ENCODE peak calls at places on chromosomes 16 and 17, in four cellular contexts. V is sigmoid colon, Y is suprapubic skin, Z is OCI-LY7. U is an unnamed sample. For H3K4me1, the result is how much of the 10 kb centered on the place peaks cover.

GRCh38 chr17:65987988-65988387 is 203.9 kb downstream of the CEP112 start:
- DNase-seq in V (no peak), Z (peak), Y (no peak), U (no peak)

GRCh38 chr16:30054451-30054850 is 11.1 kb upstream of the ALDOA start:
- DNase-seq in Y (no peak), Z (no peak), V (no peak), U (no peak)

GRCh38 chr16:566475-567361 is at the start of gene NHLRC4:
- DNase-seq in Y (no peak), V (peak), Z (peak), U (no peak)

GRCh38 chr16:74083582-74083981 is 213.0 kb upstream of the PSMD7 start:
- DNase-seq in V (no peak), Y (no peak), Z (no peak), U (no peak)

GRCh38 chr17:30378191-30378796 is 433 bp upstream of the CPD start:
- DNase-seq in Z (peak), Y (no peak), V (peak), U (no peak)

GRCh38 chr17:27986805-27987684 is 55.4 kb upstream of the NLK start:
- DNase-seq in V (no peak), Z (no peak), Y (no peak), U (no peak)

GRCh38 chr17:3698139-3698538 is 2.2 kb upstream of the P2RX5 start:
- DNase-seq in Z (no peak), V (no peak), Y (no peak), U (no peak)

GRCh38 chr17:9271989-9272388 is 250.7 kb downstream of the NTN1 start:
- DNase-seq in Y (no peak), Z (no peak), V (no peak), U (no peak)

GRCh38 chr17:39095309-39095686 is 56.1 kb downstream of the PLXDC1 start:
- DNase-seq in Z (no peak), V (no peak), Y (no peak), U (no peak)

GRCh38 chr16:70399951-70400350 is 38.9 kb downstream of the ST3GAL2 start:
- DNase-seq in V (no peak), Z (no peak), Y (no peak), U (no peak)

GRCh38 chr16:78744796-78745464 is 645.5 kb downstream of the WWOX start:
- DNase-seq in Y (no peak), V (no peak), Z (no peak), U (no peak)

GRCh38 chr16:46747777-46748651 is at the start of gene MYLK3:
- DNase-seq in V (peak), Z (no peak), Y (no peak), U (no peak)

GRCh38 chr16:2148714-2149629 is 547 bp downstream of the RAB26 start:
- DNase-seq in Y (peak), V (no peak), Z (peak), U (no peak)

GRCh38 chr16:4257646-4258556 is 14.9 kb downstream of the TFAP4 start:
- DNase-seq in Z (no peak), Y (no peak), V (no peak), U (no peak)

GRCh38 chr16:22948058-22948602 is 134.2 kb downstream of the HS3ST2 start:
- DNase-seq in Z (no peak), V (no peak), Y (no peak), U (no peak)

GRCh38 chr16:24191876-24192402 is 64.2 kb upstream of the CACNG3 start:
- DNase-seq in Z (no peak), V (no peak), Y (no peak), U (no peak)

GRCh38 chr17:4908301-4908700 is 5.4 kb upstream of the CHRNE start:
- DNase-seq in V (no peak), Y (no peak), Z (no peak), U (no peak)

GRCh38 chr17:62792122-62792800 is 15.9 kb downstream of the MARCHF10 start:
- DNase-seq in Y (no peak), Z (no peak), V (no peak), U (peak)

GRCh38 chr17:27920569-27920968 is 27.4 kb upstream of the LYRM9 start:
- DNase-seq in Y (no peak), V (no peak), Z (no peak), U (no peak)

GRCh38 chr16:54397190-54397835 is 110.7 kb upstream of the IRX3 start:
- DNase-seq in Y (no peak), Z (no peak), V (no peak), U (no peak)

GRCh38 chr17:27824176-27824575 is 23.8 kb upstream of the NOS2 start:
- DNase-seq in V (no peak), Z (no peak), Y (no peak), U (no peak)

GRCh38 chr17:44002141-44002848 is 2.1 kb upstream of the NAGS start:
- DNase-seq in V (no peak), Z (no peak), Y (no peak), U (no peak)

GRCh38 chr17:35052780-35053179 is 10.7 kb downstream of the RFFL start:
- DNase-seq in Z (no peak), Y (no peak), V (no peak), U (no peak)

GRCh38 chr17:37417852-37418251 is 11.2 kb downstream of the TADA2A start:
- DNase-seq in Z (no peak), V (no peak), Y (no peak), U (no peak)

GRCh38 chr17:37410357-37410756 is 3.7 kb downstream of the TADA2A start:
- DNase-seq in V (no peak), Y (no peak), Z (no peak), U (no peak)

GRCh38 chr17:37413875-37414519 is 7.3 kb downstream of the TADA2A start:
- DNase-seq in Y (no peak), V (no peak), Z (no peak), U (no peak)
- TF ChIP-seq CTCF in Y (no peak), V (no peak), Z (peak), U (no peak)

DNA sequence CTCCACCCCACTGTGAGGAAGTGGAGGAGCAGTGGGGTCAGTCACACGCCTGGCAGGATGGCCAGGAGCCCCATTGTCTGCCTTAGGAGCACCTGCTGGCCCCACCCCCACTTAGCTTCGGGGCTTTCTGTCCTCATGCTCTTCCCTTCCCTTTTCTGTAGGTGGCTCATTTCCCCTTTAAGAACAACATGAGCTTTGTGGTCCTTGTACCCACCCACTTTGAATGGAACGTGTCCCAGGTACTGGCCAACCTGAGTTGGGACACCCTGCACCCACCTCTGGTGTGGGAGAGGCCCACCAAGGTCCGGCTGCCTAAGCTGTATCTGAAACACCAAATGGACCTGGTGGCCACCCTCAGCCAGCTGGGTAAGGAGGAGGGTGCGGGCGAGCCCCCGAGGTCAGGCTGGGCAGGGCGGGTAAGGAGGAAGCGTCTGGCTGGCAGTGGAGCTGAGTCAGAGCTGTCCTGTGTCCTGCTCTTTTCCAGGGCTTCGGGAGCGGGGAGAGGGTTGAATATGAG is 9.4 kb upstream of the SERPINF1 start:
- DNase-seq in Y (no peak), Z (peak), V (no peak), U (no peak)
- H3K4me3 ChIP-seq in Y (no peak), Z (no peak), V (no peak), U (peak)

GRCh38 chr17:2191227-2191626 is 112.4 kb downstream of the SMG6 start:
- DNase-seq in V (no peak), Y (no peak), Z (no peak), U (no peak)

GRCh38 chr17:2187758-2188157 is 115.8 kb downstream of the SMG6 start:
- DNase-seq in Z (no peak), V (no peak), Y (no peak), U (no peak)

GRCh38 chr17:2190014-2190413 is 113.6 kb downstream of the SMG6 start:
- DNase-seq in Y (no peak), V (no peak), Z (no peak), U (no peak)

GRCh38 chr17:2186937-2187336 is 116.6 kb downstream of the SMG6 start:
- DNase-seq in Y (no peak), Z (no peak), V (no peak), U (no peak)

DNA sequence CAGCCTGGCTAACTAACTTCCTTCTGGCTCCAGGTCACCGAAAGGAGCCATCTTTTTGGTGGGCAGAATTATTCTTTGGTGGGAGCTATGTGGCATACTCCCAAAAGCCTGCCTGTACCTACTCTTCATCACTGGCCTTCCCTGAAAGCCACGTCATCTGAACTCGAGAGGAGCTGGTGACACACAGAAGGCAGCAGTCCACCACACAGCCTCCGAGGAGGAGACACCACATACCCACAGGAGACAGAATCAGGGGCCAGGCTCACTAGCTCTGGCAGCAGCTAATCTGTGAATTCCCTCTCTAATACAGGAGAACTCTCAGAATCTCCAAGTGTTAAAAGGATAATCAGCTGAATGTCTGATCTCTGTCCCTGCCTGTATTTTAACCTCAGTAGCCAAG is 114.4 kb downstream of the SMG6 start:
- DNase-seq in Y (no peak), V (no peak), Z (no peak), U (no peak)
- H3K4me1 ChIP-seq in Y (under half), V (under half), Z (under half), U (under half)

GRCh38 chr17:8256691-8257090 is 7.6 kb downstream of the PFAS start:
- DNase-seq in Y (no peak), V (no peak), Z (no peak), U (no peak)

GRCh38 chr17:8256291-8256690 is 7.2 kb downstream of the PFAS start:
- DNase-seq in Y (no peak), Z (no peak), V (no peak), U (no peak)

GRCh38 chr17:8254881-8255280 is 5.8 kb downstream of the PFAS start:
- DNase-seq in Z (no peak), V (no peak), Y (no peak), U (no peak)

GRCh38 chr17:8255499-8255898 is 6.4 kb downstream of the PFAS start:
- DNase-seq in Z (no peak), Y (no peak), V (no peak), U (no peak)

GRCh38 chr17:8253801-8254200 is 4.7 kb downstream of the PFAS start:
- DNase-seq in V (no peak), Z (peak), Y (no peak), U (no peak)
- TF ChIP-seq CTCF in V (no peak), Z (peak), Y (no peak), U (no peak)

GRCh38 chr16:71899171-71899570 is 3.8 kb downstream of the IST1 start:
- DNase-seq in Z (no peak), V (no peak), Y (no peak), U (no peak)

GRCh38 chr16:71894229-71894920 is 956 bp upstream of the IST1 start:
- DNase-seq in Y (no peak), V (peak), Z (peak), U (peak)

GRCh38 chr16:71895679-71896385 is 501 bp downstream of the IST1 start:
- DNase-seq in V (peak), Y (no peak), Z (peak), U (no peak)

GRCh38 chr16:71894921-71895678 is at the start of gene IST1:
- DNase-seq in V (peak), Y (peak), Z (peak), U (peak)

DNA sequence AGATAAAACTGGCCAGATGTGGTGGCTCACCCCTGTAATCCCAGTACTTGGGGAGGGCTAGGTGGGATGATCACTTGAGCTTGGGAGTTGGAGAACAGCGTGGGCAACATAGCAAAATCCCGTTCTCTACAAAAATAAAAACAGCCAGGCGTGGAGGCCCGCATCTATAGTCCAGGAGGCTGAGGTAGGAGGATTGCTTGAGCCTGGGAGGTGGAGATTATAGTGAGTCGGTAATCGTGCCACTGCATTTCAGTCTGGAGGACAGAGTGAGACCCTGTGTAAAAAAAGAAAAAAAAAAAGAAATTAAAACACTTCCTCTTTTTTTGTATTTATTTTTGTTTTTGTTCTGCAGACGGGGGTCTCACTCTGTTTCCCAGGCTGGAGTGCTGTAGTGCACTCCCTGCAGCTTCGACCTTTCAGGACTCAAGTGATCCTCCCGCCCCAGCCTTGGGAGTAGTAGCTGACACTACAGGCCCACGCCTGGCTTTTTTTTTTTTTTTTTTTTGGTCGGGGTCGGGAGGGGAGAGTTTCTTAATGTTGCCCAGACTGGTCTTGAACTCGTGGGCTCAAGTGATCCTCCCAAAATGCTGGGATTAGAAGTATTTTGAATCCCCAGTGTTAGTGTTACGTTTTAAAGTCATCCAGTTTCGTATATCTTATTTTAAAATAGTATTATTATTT is 1.5 kb downstream of the IST1 start:
- DNase-seq in Y (no peak), Z (no peak), V (no peak), U (no peak)
- H3K4me3 ChIP-seq in Y (peak), Z (peak), V (peak), U (peak)

DNA sequence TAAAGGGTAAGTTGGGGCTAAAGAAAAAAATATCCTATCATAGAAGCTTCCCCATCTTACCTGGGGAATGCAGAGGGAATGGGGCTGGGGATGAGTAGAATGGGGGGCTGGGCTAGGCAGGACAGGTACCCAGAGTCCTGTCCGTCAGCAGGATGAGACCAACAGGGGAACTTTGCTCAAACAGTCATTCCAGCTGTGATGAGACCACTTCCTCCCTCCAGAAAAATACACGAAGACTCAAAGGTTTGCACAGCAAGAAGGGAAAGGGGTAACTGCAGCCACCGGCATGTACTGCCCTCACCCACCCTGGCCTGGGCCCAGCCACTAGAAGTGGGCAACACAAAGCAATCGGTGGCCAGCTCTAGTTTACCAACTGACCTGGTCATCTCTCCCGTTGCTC is 20.7 kb upstream of the SLC35B1 start:
- DNase-seq in Z (no peak), Y (no peak), V (no peak), U (no peak)
- H3K4me1 ChIP-seq in Z (under half), Y (under half), V (half or more), U (under half)

DNA sequence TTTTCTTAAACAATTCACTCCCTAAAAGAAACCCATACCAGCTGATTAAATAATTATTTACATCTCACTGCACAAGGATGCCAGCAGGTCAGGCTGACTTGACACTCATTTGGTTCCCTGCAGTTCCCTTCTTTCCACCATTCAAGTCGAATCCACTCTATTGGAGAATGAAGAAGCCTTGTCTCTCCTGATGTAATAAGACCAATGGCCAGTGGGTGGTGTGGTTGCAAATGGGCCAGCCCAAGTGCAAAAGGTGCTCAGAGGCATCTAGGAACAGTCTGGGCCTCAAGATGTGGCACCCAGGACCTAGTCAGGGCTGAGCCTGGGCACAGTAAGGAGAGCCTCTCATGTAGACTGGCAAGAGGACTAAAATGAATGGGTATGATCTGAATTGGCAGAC is 9.3 kb downstream of the C16orf78 start:
- DNase-seq in V (no peak), Z (peak), Y (no peak), U (no peak)
- TF ChIP-seq CTCF in V (no peak), Z (peak), Y (no peak), U (no peak)